ENCODE peak calls at places on chromosomes 3 and 15, in six cellular contexts. M is Right ventricle myocardium superior; F is activated CD8-positive, alpha-beta T cell treated with anti-CD3 and anti-CD28 coated beads, Interleukin-2, amount 10 ng/mL, durations not matched to agents 7 days and 5 days; E is heart right ventricle; S is left ventricle myocardium superior; C is activated naive CD4-positive, alpha-beta T cell treated with anti-CD3 and anti-CD28 coated beads, Interleukin-2, amount 50 U/mL, for 72 hours. D is an unnamed sample.

GRCh38 chr3:34183581-34184313 is 385.3 kb downstream of the PDCD6IP start:
- ATAC-seq in M (no peak), F (no peak), E (no peak), S (no peak), C (no peak), D (no peak)

GRCh38 chr3:64047214-64047613 is 23.9 kb upstream of the PSMD6 start:
- ATAC-seq in M (no peak), F (no peak), E (no peak), S (no peak), C (no peak), D (no peak)

GRCh38 chr3:180332608-180333007 is 269.4 kb upstream of the TTC14 start:
- ATAC-seq in M (no peak), F (no peak), E (no peak), S (no peak), C (no peak), D (no peak)

GRCh38 chr3:94928921-94929320 is 866.1 kb downstream of the NSUN3 start:
- ATAC-seq in M (peak; percentile 21), F (no peak), E (no peak), S (no peak), C (peak; percentile 37), D (peak; percentile 55)

GRCh38 chr3:50509715-50510114 is 6.3 kb upstream of the CACNA2D2 start:
- ATAC-seq in M (no peak), F (no peak), E (no peak), S (no peak), C (no peak), D (no peak)

GRCh38 chr3:149639093-149639486 is 18.7 kb downstream of the WWTR1 start:
- ATAC-seq in M (no peak), F (no peak), E (no peak), S (peak; percentile 13), C (no peak), D (no peak)

GRCh38 chr15:60580650-60581415 is 101.9 kb upstream of the ICE2 start:
- ATAC-seq in M (no peak), F (peak; percentile 81), E (no peak), S (no peak), C (peak; percentile 85), D (peak; percentile 63)

GRCh38 chr3:70360985-70361384 is 48.5 kb upstream of the MDFIC2 start:
- ATAC-seq in M (no peak), F (no peak), E (no peak), S (no peak), C (peak; percentile 29), D (peak; percentile 55)

GRCh38 chr3:4406746-4407568 is 60.1 kb downstream of the SUMF1 start:
- ATAC-seq in M (no peak), F (peak; percentile 36), E (no peak), S (no peak), C (no peak), D (peak; percentile 39)

GRCh38 chr15:52095597-52096262 is 16.8 kb downstream of the BCL2L10 start:
- ATAC-seq in M (no peak), F (no peak), E (no peak), S (no peak), C (no peak), D (no peak)

GRCh38 chr3:105812194-105812586 is 56.6 kb downstream of the CBLB start:
- ATAC-seq in M (no peak), F (no peak), E (no peak), S (no peak), C (peak; percentile 13), D (peak; percentile 31)

GRCh38 chr15:43930556-43930955 is 103.8 kb downstream of the WDR76 start:
- ATAC-seq in M (peak; percentile 91), F (no peak), E (peak; percentile 76), S (peak; percentile 93), C (no peak), D (no peak)

GRCh38 chr3:196193738-196194541 is 17.3 kb downstream of the ZDHHC19 start:
- ATAC-seq in M (peak; percentile 90), F (no peak), E (peak; percentile 95), S (peak; percentile 93), C (no peak), D (no peak)

GRCh38 chr15:76108021-76108723 is 48.4 kb downstream of the TMEM266 start:
- ATAC-seq in M (peak; percentile 90), F (no peak), E (peak; percentile 96), S (peak; percentile 87), C (no peak), D (no peak)

GRCh38 chr3:69823710-69824109 is 84.4 kb downstream of the MITF start:
- ATAC-seq in M (no peak), F (no peak), E (no peak), S (no peak), C (no peak), D (no peak)

GRCh38 chr3:136862611-136862951 is 573 bp downstream of the NCK1 start:
- ATAC-seq in M (peak; percentile 63), F (peak; percentile 14), E (peak; percentile 59), S (peak; percentile 65), C (peak; percentile 17), D (peak; percentile 30)

GRCh38 chr3:79019137-79019923 is 748.5 kb downstream of the ROBO1 start:
- ATAC-seq in M (peak; percentile 93), F (peak; percentile 61), E (peak; percentile 90), S (peak; percentile 94), C (no peak), D (no peak)

GRCh38 chr3:42773409-42773751 is 327 bp upstream of the CCDC13 start:
- ATAC-seq in M (peak; percentile 5), F (peak; percentile 16), E (peak; percentile 20), S (peak; percentile 7), C (no peak), D (no peak)

GRCh38 chr15:92003515-92004067 is 150.1 kb downstream of the SLCO3A1 start:
- ATAC-seq in M (peak; percentile 73), F (no peak), E (peak; percentile 70), S (peak; percentile 53), C (no peak), D (no peak)

GRCh38 chr3:179666030-179666429 is 13.2 kb downstream of the USP13 start:
- ATAC-seq in M (peak; percentile 3), F (no peak), E (no peak), S (peak; percentile 2), C (no peak), D (no peak)

GRCh38 chr3:152192050-152192449 is 76.7 kb upstream of the MBNL1 start:
- ATAC-seq in M (no peak), F (peak; percentile 62), E (no peak), S (no peak), C (peak; percentile 25), D (peak; percentile 23)

GRCh38 chr3:72095521-72095920 is 310.6 kb upstream of the PROK2 start:
- ATAC-seq in M (no peak), F (no peak), E (no peak), S (no peak), C (no peak), D (no peak)

GRCh38 chr15:28996953-28997352 is 111.2 kb downstream of the APBA2 start:
- ATAC-seq in M (no peak), F (no peak), E (no peak), S (no peak), C (no peak), D (no peak)

GRCh38 chr3:56302417-56302816 is 165.8 kb downstream of the ERC2 start:
- ATAC-seq in M (no peak), F (no peak), E (no peak), S (no peak), C (no peak), D (no peak)

GRCh38 chr3:195801251-195802183 is 10.2 kb downstream of the MUC4 start:
- ATAC-seq in M (no peak), F (no peak), E (no peak), S (no peak), C (no peak), D (no peak)

GRCh38 chr15:84400820-84401219 is 165.2 kb downstream of the GOLGA6L4 start:
- ATAC-seq in M (no peak), F (no peak), E (no peak), S (no peak), C (no peak), D (no peak)

GRCh38 chr3:126954141-126954845 is 28.6 kb upstream of the PLXNA1 start:
- ATAC-seq in M (no peak), F (no peak), E (no peak), S (no peak), C (peak; percentile 98), D (peak; percentile 95)

GRCh38 chr15:66838671-66839239 is 136.7 kb downstream of the SMAD6 start:
- ATAC-seq in M (no peak), F (no peak), E (no peak), S (no peak), C (no peak), D (no peak)

GRCh38 chr3:15611018-15611417 is 9.5 kb downstream of the BTD start:
- ATAC-seq in M (peak; percentile 77), F (no peak), E (peak; percentile 39), S (peak; percentile 79), C (no peak), D (no peak)

GRCh38 chr3:3817870-3818269 is 18.6 kb downstream of the LRRN1 start:
- ATAC-seq in M (no peak), F (no peak), E (no peak), S (no peak), C (no peak), D (no peak)

GRCh38 chr15:84840741-84841429 is 23.7 kb downstream of the ALPK3 start:
- ATAC-seq in M (peak; percentile 80), F (no peak), E (peak; percentile 87), S (peak; percentile 81), C (no peak), D (peak; percentile 38)

GRCh38 chr3:58351920-58352319 is 19.2 kb downstream of the PXK start:
- ATAC-seq in M (no peak), F (no peak), E (peak; percentile 9), S (no peak), C (no peak), D (no peak)

GRCh38 chr3:72447059-72447946 is 400.9 kb downstream of the SHQ1 start:
- ATAC-seq in M (peak; percentile 98), F (peak; percentile 91), E (peak; percentile 95), S (peak; percentile 98), C (peak; percentile 91), D (peak; percentile 85)

GRCh38 chr15:51121118-51121517 is 26.4 kb upstream of the TNFAIP8L3 start:
- ATAC-seq in M (peak; percentile 49), F (no peak), E (peak; percentile 60), S (peak; percentile 69), C (peak; percentile 95), D (peak; percentile 90)

GRCh38 chr15:61318276-61318675 is 89.2 kb upstream of the RORA start:
- ATAC-seq in M (no peak), F (no peak), E (no peak), S (no peak), C (no peak), D (no peak)

GRCh38 chr3:64016941-64017620 is 6.2 kb downstream of the PSMD6 start:
- ATAC-seq in M (no peak), F (no peak), E (no peak), S (no peak), C (no peak), D (no peak)

GRCh38 chr3:141486416-141486734 is 452 bp upstream of the RASA2 start:
- ATAC-seq in M (no peak), F (no peak), E (no peak), S (no peak), C (no peak), D (no peak)

GRCh38 chr3:87702600-87702999 is 356.2 kb downstream of the CGGBP1 start:
- ATAC-seq in M (no peak), F (no peak), E (no peak), S (no peak), C (no peak), D (no peak)